ENCODE peak calls at places on chromosomes 12 and 14, in eight cellular contexts. U, J, O, E, D, M, S and B are unnamed samples.

GRCh38 chr12:132238487-132239248 is 90.7 kb downstream of the GALNT9 start:
- DNase-seq in U (no peak), J (no peak), O (peak; percentile 42), E (no peak), D (no peak), M (no peak), S (no peak), B (no peak)

GRCh38 chr14:68391292-68392014 is 401.4 kb downstream of the ZFP36L1 start:
- DNase-seq in U (peak; percentile 58), J (no peak), O (no peak), E (no peak), D (no peak), M (no peak), S (no peak), B (no peak)

GRCh38 chr12:104190151-104190550 is 25.4 kb upstream of the TXNRD1 start:
- DNase-seq in U (peak; percentile 20), J (no peak), O (no peak), E (no peak), D (no peak), M (no peak), S (no peak), B (no peak)

GRCh38 chr14:99187858-99188257 is 84.1 kb downstream of the BCL11B start:
- DNase-seq in U (no peak), J (no peak), O (no peak), E (no peak), D (no peak), M (no peak), S (no peak), B (no peak)

GRCh38 chr14:100902792-100903191 is 730 bp downstream of the RTL1 start:
- DNase-seq in U (no peak), J (no peak), O (no peak), E (peak; percentile 30), D (no peak), M (no peak), S (no peak), B (peak; percentile 22)

GRCh38 chr14:38442208-38442607 is 186.3 kb upstream of the CLEC14A start:
- DNase-seq in U (no peak), J (no peak), O (no peak), E (no peak), D (no peak), M (no peak), S (no peak), B (no peak)

GRCh38 chr14:71183856-71184255 is 276.6 kb downstream of the PCNX1 start:
- DNase-seq in U (no peak), J (no peak), O (no peak), E (no peak), D (no peak), M (no peak), S (no peak), B (no peak)

GRCh38 chr14:59123975-59124374 is 64.5 kb upstream of the DAAM1 start:
- DNase-seq in U (peak; percentile 43), J (no peak), O (no peak), E (no peak), D (no peak), M (no peak), S (peak; percentile 18), B (no peak)

GRCh38 chr12:57844725-57845477 is 1.6 kb downstream of the CTDSP2 start:
- DNase-seq in U (peak; percentile 87), J (no peak), O (peak; percentile 66), E (no peak), D (peak; percentile 67), M (peak; percentile 62), S (peak; percentile 70), B (peak; percentile 85)

GRCh38 chr12:92978607-92979006 is 49.5 kb upstream of the EEA1 start:
- DNase-seq in U (no peak), J (no peak), O (no peak), E (no peak), D (no peak), M (no peak), S (no peak), B (no peak)

GRCh38 chr12:43836455-43836989 is 641 bp downstream of the TMEM117 start:
- DNase-seq in U (no peak), J (no peak), O (no peak), E (no peak), D (peak; percentile 29), M (no peak), S (no peak), B (no peak)

GRCh38 chr14:74500417-74501134 is 7.0 kb downstream of the ISCA2 start:
- DNase-seq in U (no peak), J (no peak), O (no peak), E (no peak), D (no peak), M (no peak), S (no peak), B (peak; percentile 32)

GRCh38 chr12:52720487-52720886 is 17.2 kb upstream of the KRT77 start:
- DNase-seq in U (no peak), J (no peak), O (no peak), E (no peak), D (no peak), M (no peak), S (no peak), B (no peak)

GRCh38 chr12:108657130-108657745 is 23.5 kb upstream of the SELPLG start:
- DNase-seq in U (no peak), J (no peak), O (no peak), E (no peak), D (peak; percentile 49), M (no peak), S (no peak), B (no peak)

GRCh38 chr14:67167420-67168109 is 21.7 kb upstream of the GARIN2 start:
- DNase-seq in U (no peak), J (no peak), O (no peak), E (no peak), D (no peak), M (no peak), S (no peak), B (no peak)

GRCh38 chr14:99860219-99860618 is 67.0 kb downstream of the EML1 start:
- DNase-seq in U (no peak), J (no peak), O (no peak), E (no peak), D (no peak), M (no peak), S (no peak), B (no peak)

GRCh38 chr14:94110552-94111181 is at the start of gene IFI27:
- DNase-seq in U (peak; percentile 77), J (no peak), O (peak; percentile 68), E (no peak), D (peak; percentile 82), M (no peak), S (no peak), B (no peak)

GRCh38 chr12:102958073-102958829 is 777 bp downstream of the ASCL1 start:
- DNase-seq in U (peak; percentile 28), J (no peak), O (no peak), E (peak; percentile 56), D (no peak), M (peak; percentile 77), S (no peak), B (no peak)

GRCh38 chr14:25896777-25897176 is 701.1 kb downstream of the NOVA1 start:
- DNase-seq in U (no peak), J (no peak), O (no peak), E (no peak), D (no peak), M (no peak), S (no peak), B (no peak)

GRCh38 chr14:58501214-58501816 is 73.8 kb downstream of the KIAA0586 start:
- DNase-seq in U (peak; percentile 44), J (peak; percentile 36), O (no peak), E (no peak), D (peak; percentile 22), M (peak; percentile 27), S (peak; percentile 15), B (no peak)

GRCh38 chr12:69196302-69197288 is 42.8 kb upstream of the CPSF6 start:
- DNase-seq in U (no peak), J (no peak), O (no peak), E (no peak), D (peak; percentile 25), M (no peak), S (no peak), B (no peak)

GRCh38 chr14:100466111-100466856 is 120.9 kb downstream of the BEGAIN start:
- DNase-seq in U (no peak), J (no peak), O (no peak), E (no peak), D (no peak), M (no peak), S (no peak), B (no peak)

GRCh38 chr12:6372403-6373003 is 2.9 kb downstream of the SCNN1A start:
- DNase-seq in U (peak; percentile 93), J (peak; percentile 68), O (peak; percentile 76), E (no peak), D (no peak), M (no peak), S (no peak), B (no peak)

GRCh38 chr14:30874120-30874998 is at the start of gene COCH:
- DNase-seq in U (no peak), J (no peak), O (peak; percentile 47), E (no peak), D (peak; percentile 20), M (peak; percentile 74), S (no peak), B (peak; percentile 50)

GRCh38 chr14:76109087-76109880 is 42.4 kb upstream of the GPATCH2L start:
- DNase-seq in U (peak; percentile 45), J (peak; percentile 29), O (no peak), E (no peak), D (no peak), M (no peak), S (no peak), B (no peak)

GRCh38 chr14:33642080-33642479 is 308.8 kb downstream of the EGLN3 start:
- DNase-seq in U (no peak), J (no peak), O (no peak), E (no peak), D (no peak), M (no peak), S (no peak), B (no peak)

GRCh38 chr12:25054076-25054782 is 105.3 kb upstream of the BCAT1 start:
- DNase-seq in U (no peak), J (no peak), O (no peak), E (no peak), D (no peak), M (no peak), S (no peak), B (no peak)

GRCh38 chr12:75578546-75578945 is 67.1 kb upstream of the KRR1 start:
- DNase-seq in U (no peak), J (no peak), O (no peak), E (no peak), D (no peak), M (no peak), S (no peak), B (no peak)

GRCh38 chr12:88501976-88502938 is 78.0 kb downstream of the KITLG start:
- DNase-seq in U (peak; percentile 27), J (peak; percentile 19), O (no peak), E (no peak), D (no peak), M (no peak), S (no peak), B (no peak)

GRCh38 chr12:42361909-42362706 is 36.1 kb downstream of the PPHLN1 start:
- DNase-seq in U (no peak), J (no peak), O (no peak), E (no peak), D (no peak), M (no peak), S (no peak), B (no peak)

GRCh38 chr14:44962573-44963528 is 861 bp downstream of the TOGARAM1 start:
- DNase-seq in U (peak; percentile 18), J (no peak), O (peak; percentile 70), E (peak; percentile 73), D (peak; percentile 60), M (peak; percentile 50), S (no peak), B (peak; percentile 68)

GRCh38 chr12:64452559-64453329 is 824 bp downstream of the TBK1 start:
- DNase-seq in U (peak; percentile 64), J (peak; percentile 48), O (no peak), E (no peak), D (peak; percentile 49), M (no peak), S (peak; percentile 52), B (no peak)

GRCh38 chr14:82387699-82388098 is 854.0 kb upstream of the SEL1L start:
- DNase-seq in U (no peak), J (no peak), O (no peak), E (no peak), D (no peak), M (no peak), S (no peak), B (no peak)

GRCh38 chr12:53327435-53328042 is 6.1 kb upstream of the AAAS start:
- DNase-seq in U (no peak), J (no peak), O (no peak), E (no peak), D (no peak), M (no peak), S (no peak), B (no peak)